ENCODE peak calls at places on chromosomes 11 and 22, in four cellular contexts. D is right lobe of liver, W is AG08395, Y is NCI-H1436. H is an unnamed sample.

GRCh38 chr22:49473286-49473685 is 354.4 kb downstream of the BRD1 start:
- DNase-seq in D (no peak), W (no peak), Y (no peak), H (no peak)

GRCh38 chr22:22940961-22941605 is 53.5 kb downstream of the IGLL5 start:
- DNase-seq in Y (no peak), W (no peak), D (no peak), H (no peak)

GRCh38 chr22:40326905-40327735 is 19.2 kb upstream of the ADSL start:
- DNase-seq in W (peak), Y (no peak), D (no peak), H (peak)

GRCh38 chr22:35892192-35892591 is 136.4 kb downstream of the RBFOX2 start:
- DNase-seq in Y (no peak), D (no peak), W (peak), H (no peak)

GRCh38 chr11:1881442-1882264 is 10.0 kb downstream of the PRR33 start:
- DNase-seq in W (no peak), Y (no peak), D (no peak), H (no peak)

GRCh38 chr11:72446929-72447753 is 12.8 kb upstream of the CLPB start:
- DNase-seq in W (peak), D (no peak), Y (peak), H (no peak)

GRCh38 chr11:61888043-61888442 is 3.3 kb downstream of the FADS3 start:
- DNase-seq in D (peak), W (peak), Y (no peak), H (no peak)

GRCh38 chr11:46075168-46075567 is 46.1 kb downstream of the PHF21A start:
- DNase-seq in Y (no peak), D (no peak), W (no peak), H (no peak)

GRCh38 chr22:50272103-50272782 is 2.1 kb upstream of the MAPK11 start:
- DNase-seq in D (no peak), W (no peak), Y (no peak), H (peak)

GRCh38 chr11:130592056-130592455 is 143.6 kb downstream of the ADAMTS15 start:
- DNase-seq in D (no peak), W (peak), Y (no peak), H (no peak)

GRCh38 chr11:70493891-70494290 is 95.6 kb downstream of the CTTN start:
- DNase-seq in W (no peak), Y (no peak), D (peak), H (no peak)

GRCh38 chr11:76230392-76230791 is 24.1 kb upstream of the WNT11 start:
- DNase-seq in W (no peak), D (no peak), Y (no peak), H (no peak)

GRCh38 chr11:125429174-125429707 is 66.8 kb downstream of the FEZ1 start:
- DNase-seq in D (peak), W (peak), Y (peak), H (peak)

GRCh38 chr11:117366183-117366582 is 38.5 kb downstream of the CEP164 start:
- DNase-seq in W (no peak), Y (no peak), D (no peak), H (no peak)

GRCh38 chr11:79437274-79437980 is 3.4 kb downstream of the TENM4 start:
- DNase-seq in D (peak), Y (no peak), W (peak), H (peak)

GRCh38 chr11:66967670-66968425 is 7.3 kb upstream of the C11orf86 start:
- DNase-seq in Y (no peak), W (peak), D (peak), H (no peak)

GRCh38 chr22:38239101-38239761 is 33.6 kb downstream of the TMEM184B start:
- DNase-seq in Y (no peak), D (no peak), W (peak), H (no peak)